ENCODE peak calls at places on chromosomes 7 and 10, in ten cellular contexts. N is psoas muscle; Y is PC-3; T is NCI-H1436; H is KG1; D is activated CD8-positive, alpha-beta memory T cell treated with anti-CD3 and anti-CD28 coated beads, Interleukin-2, amount 50 U/mL, for 48 hours; G is breast epithelium; M is choroid plexus epithelial cell; V is fibroblast of the aortic adventitia; A is A172. F is an unnamed sample.

GRCh38 chr10:18214692-18215563 is 74.7 kb downstream of the CACNB2 start:
- DNase-seq in N (no peak), Y (peak), T (no peak), H (peak), D (no peak), G (no peak), M (peak), V (peak), A (peak), F (no peak)

GRCh38 chr10:16679511-16679910 is 137.7 kb downstream of the RSU1 start:
- DNase-seq in N (no peak), Y (no peak), T (no peak), H (no peak), D (no peak), G (no peak), M (no peak), V (no peak), A (no peak), F (no peak)

GRCh38 chr10:100998183-100998990 is 1.2 kb upstream of the LZTS2 start:
- DNase-seq in N (peak), Y (peak), T (peak), H (peak), D (peak), G (peak), M (peak), V (peak), A (peak), F (peak)

GRCh38 chr7:121262969-121263368 is 65.8 kb upstream of the WNT16 start:
- DNase-seq in N (no peak), Y (no peak), T (no peak), H (no peak), D (no peak), G (no peak), M (no peak), V (no peak), A (no peak), F (no peak)

GRCh38 chr7:85972504-85973141 is 671.1 kb upstream of the GRM3 start:
- DNase-seq in N (no peak), Y (no peak), T (no peak), H (no peak), D (no peak), G (no peak), M (no peak), V (no peak), A (no peak), F (no peak)

GRCh38 chr10:59006511-59007306 is 169.7 kb upstream of the PHYHIPL start:
- DNase-seq in N (peak), Y (peak), T (no peak), H (no peak), D (no peak), G (no peak), M (peak), V (peak), A (peak), F (no peak)

GRCh38 chr7:135923700-135924261 is 53.4 kb downstream of the MTPN start:
- DNase-seq in N (no peak), Y (peak), T (no peak), H (no peak), D (no peak), G (no peak), M (peak), V (peak), A (peak), F (no peak)

GRCh38 chr10:12949248-12949647 is 52.3 kb downstream of the CCDC3 start:
- DNase-seq in N (no peak), Y (no peak), T (no peak), H (no peak), D (no peak), G (no peak), M (no peak), V (no peak), A (no peak), F (no peak)

GRCh38 chr7:27118580-27118979 is 12.0 kb downstream of the HOXA4 start:
- DNase-seq in N (no peak), Y (no peak), T (no peak), H (no peak), D (no peak), G (no peak), M (no peak), V (no peak), A (no peak), F (no peak)

F was measured in right lobe of liver.